ENCODE peak calls at places on chromosomes 3 and 15, in six cellular contexts. One of them, this sample, is unnamed.

GRCh38 chr3:62803276-62803675 is 71.9 kb downstream of the CADPS start:
- DNase-seq in SK-N-SH: no peak
- DNase-seq in OCI-LY7: peak; percentile 80
- DNase-seq in PC-3: no peak
- DNase-seq in mammary epithelial cell: no peak
- DNase-seq in GM23248: no peak
- DNase-seq in this sample: no peak

GRCh38 chr3:112128843-112129727 is 4.0 kb downstream of the GCSAM start:
- DNase-seq in SK-N-SH: no peak
- DNase-seq in OCI-LY7: peak; percentile 96
- DNase-seq in PC-3: peak; percentile 36
- DNase-seq in mammary epithelial cell: peak; percentile 68
- DNase-seq in GM23248: peak; percentile 47
- DNase-seq in this sample: peak; percentile 4

GRCh38 chr3:46851364-46852328 is 11.6 kb downstream of the MYL3 start:
- DNase-seq in SK-N-SH: no peak
- DNase-seq in OCI-LY7: no peak
- DNase-seq in PC-3: no peak
- DNase-seq in mammary epithelial cell: no peak
- DNase-seq in GM23248: no peak
- DNase-seq in this sample: no peak

GRCh38 chr3:133268772-133269171 is 131.1 kb upstream of the BFSP2 start:
- DNase-seq in SK-N-SH: peak; percentile 53
- DNase-seq in OCI-LY7: no peak
- DNase-seq in PC-3: no peak
- DNase-seq in mammary epithelial cell: no peak
- DNase-seq in GM23248: no peak
- DNase-seq in this sample: no peak

GRCh38 chr3:5138214-5138981 is 16.3 kb downstream of the ARL8B start:
- DNase-seq in SK-N-SH: no peak
- DNase-seq in OCI-LY7: no peak
- DNase-seq in PC-3: peak; percentile 62
- DNase-seq in mammary epithelial cell: no peak
- DNase-seq in GM23248: peak; percentile 61
- DNase-seq in this sample: peak; percentile 32

GRCh38 chr15:74793135-74794028 is 11.5 kb downstream of the CSK start:
- DNase-seq in SK-N-SH: no peak
- DNase-seq in OCI-LY7: peak; percentile 63
- DNase-seq in PC-3: no peak
- DNase-seq in mammary epithelial cell: no peak
- DNase-seq in GM23248: no peak
- DNase-seq in this sample: no peak

GRCh38 chr15:77867266-77868047 is 210.1 kb downstream of the TBC1D2B start:
- DNase-seq in SK-N-SH: no peak
- DNase-seq in OCI-LY7: no peak
- DNase-seq in PC-3: no peak
- DNase-seq in mammary epithelial cell: no peak
- DNase-seq in GM23248: no peak
- DNase-seq in this sample: no peak

GRCh38 chr15:36007699-36008098 is 461.7 kb upstream of the DPH6 start:
- DNase-seq in SK-N-SH: no peak
- DNase-seq in OCI-LY7: no peak
- DNase-seq in PC-3: no peak
- DNase-seq in mammary epithelial cell: no peak
- DNase-seq in GM23248: no peak
- DNase-seq in this sample: no peak

GRCh38 chr3:46668116-46668515 is 25.4 kb downstream of the ALS2CL start:
- DNase-seq in SK-N-SH: peak; percentile 6
- DNase-seq in OCI-LY7: no peak
- DNase-seq in PC-3: no peak
- DNase-seq in mammary epithelial cell: no peak
- DNase-seq in GM23248: no peak
- DNase-seq in this sample: no peak

GRCh38 chr3:172159962-172160538 is 120.7 kb downstream of the FNDC3B start:
- DNase-seq in SK-N-SH: no peak
- DNase-seq in OCI-LY7: no peak
- DNase-seq in PC-3: no peak
- DNase-seq in mammary epithelial cell: no peak
- DNase-seq in GM23248: peak; percentile 71
- DNase-seq in this sample: peak; percentile 49

GRCh38 chr3:127072971-127073851 is 90.3 kb downstream of the PLXNA1 start:
- DNase-seq in SK-N-SH: peak; percentile 80
- DNase-seq in OCI-LY7: no peak
- DNase-seq in PC-3: no peak
- DNase-seq in mammary epithelial cell: no peak
- DNase-seq in GM23248: no peak
- DNase-seq in this sample: no peak

GRCh38 chr3:13574083-13574797 is 25.3 kb downstream of the FBLN2 start:
- DNase-seq in SK-N-SH: peak; percentile 95
- DNase-seq in OCI-LY7: no peak
- DNase-seq in PC-3: no peak
- DNase-seq in mammary epithelial cell: no peak
- DNase-seq in GM23248: no peak
- DNase-seq in this sample: no peak

GRCh38 chr3:10377148-10377725 is 56.3 kb upstream of the SEC13 start:
- DNase-seq in SK-N-SH: no peak
- DNase-seq in OCI-LY7: no peak
- DNase-seq in PC-3: no peak
- DNase-seq in mammary epithelial cell: no peak
- DNase-seq in GM23248: no peak
- DNase-seq in this sample: no peak

GRCh38 chr15:100106732-100107131 is 235.0 kb downstream of the ADAMTS17 start:
- DNase-seq in SK-N-SH: peak; percentile 85
- DNase-seq in OCI-LY7: no peak
- DNase-seq in PC-3: no peak
- DNase-seq in mammary epithelial cell: no peak
- DNase-seq in GM23248: no peak
- DNase-seq in this sample: no peak

GRCh38 chr15:85527907-85528306 is 147.5 kb downstream of the AKAP13 start:
- DNase-seq in SK-N-SH: no peak
- DNase-seq in OCI-LY7: no peak
- DNase-seq in PC-3: no peak
- DNase-seq in mammary epithelial cell: peak; percentile 76
- DNase-seq in GM23248: peak; percentile 95
- DNase-seq in this sample: peak; percentile 80

GRCh38 chr15:52076889-52077781 is 35.4 kb downstream of the BCL2L10 start:
- DNase-seq in SK-N-SH: no peak
- DNase-seq in OCI-LY7: no peak
- DNase-seq in PC-3: peak; percentile 77
- DNase-seq in mammary epithelial cell: peak; percentile 99
- DNase-seq in GM23248: peak; percentile 88
- DNase-seq in this sample: peak; percentile 69

GRCh38 chr15:61556037-61556648 is 327.0 kb upstream of the RORA start:
- DNase-seq in SK-N-SH: no peak
- DNase-seq in OCI-LY7: no peak
- DNase-seq in PC-3: peak; percentile 75
- DNase-seq in mammary epithelial cell: peak; percentile 77
- DNase-seq in GM23248: peak; percentile 9
- DNase-seq in this sample: peak; percentile 78

GRCh38 chr3:58333206-58334012 is 717 bp downstream of the PXK start:
- DNase-seq in SK-N-SH: peak; percentile 68
- DNase-seq in OCI-LY7: peak; percentile 75
- DNase-seq in PC-3: peak; percentile 40
- DNase-seq in mammary epithelial cell: no peak
- DNase-seq in GM23248: peak; percentile 48
- DNase-seq in this sample: no peak

GRCh38 chr15:99006146-99006545 is 1.4 kb downstream of the PGPEP1L start:
- DNase-seq in SK-N-SH: no peak
- DNase-seq in OCI-LY7: no peak
- DNase-seq in PC-3: no peak
- DNase-seq in mammary epithelial cell: no peak
- DNase-seq in GM23248: no peak
- DNase-seq in this sample: no peak

GRCh38 chr15:101652783-101653430 is 726 bp upstream of the TM2D3 start:
- DNase-seq in SK-N-SH: no peak
- DNase-seq in OCI-LY7: no peak
- DNase-seq in PC-3: peak; percentile 43
- DNase-seq in mammary epithelial cell: peak; percentile 13
- DNase-seq in GM23248: peak; percentile 89
- DNase-seq in this sample: no peak

GRCh38 chr3:11845661-11846060 is 1.0 kb downstream of the TAMM41 start:
- DNase-seq in SK-N-SH: no peak
- DNase-seq in OCI-LY7: peak; percentile 41
- DNase-seq in PC-3: peak; percentile 21
- DNase-seq in mammary epithelial cell: no peak
- DNase-seq in GM23248: peak; percentile 8
- DNase-seq in this sample: no peak
- H2AFZ ChIP-seq in SK-N-SH: peak overlapping the region; percentile 94
- H2AFZ ChIP-seq in OCI-LY7: peak overlapping the region; percentile 47
- H2AFZ ChIP-seq in PC-3: peak overlapping the region; percentile 94
- H2AFZ ChIP-seq in mammary epithelial cell: peak overlapping the region; percentile 99
- H2AFZ ChIP-seq in GM23248: peak overlapping the region; percentile 97
- H2AFZ ChIP-seq in this sample: peak overlapping the region; percentile 98

DNA sequence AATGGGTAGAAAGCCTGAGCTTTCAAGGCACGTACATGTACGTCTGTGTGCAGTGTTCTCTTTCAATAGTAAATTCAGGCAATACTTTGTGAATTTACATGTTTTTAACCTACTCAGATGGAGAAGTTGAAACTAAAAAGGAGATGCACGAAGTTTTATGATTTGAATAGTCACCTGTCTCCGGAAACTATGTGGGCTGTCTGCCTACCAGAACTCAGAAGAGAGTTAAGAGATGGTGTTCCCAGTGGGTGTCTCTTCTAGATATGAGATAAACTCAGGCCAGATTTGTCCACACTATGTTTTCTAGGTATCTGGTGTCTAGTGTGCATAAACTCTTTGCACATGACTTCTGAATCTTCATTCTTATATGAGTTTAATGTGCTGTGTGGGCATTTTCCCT is 222.8 kb downstream of the FOXP1 start:
- DNase-seq in SK-N-SH: no peak
- DNase-seq in OCI-LY7: peak; percentile 43
- DNase-seq in PC-3: no peak
- DNase-seq in mammary epithelial cell: no peak
- DNase-seq in GM23248: no peak
- DNase-seq in this sample: no peak
- H3K4me3 ChIP-seq in SK-N-SH: no peak overlapping the region
- H3K4me3 ChIP-seq in OCI-LY7: no peak overlapping the region
- H3K4me3 ChIP-seq in PC-3: no peak overlapping the region
- H3K4me3 ChIP-seq in mammary epithelial cell: no peak overlapping the region
- H3K4me3 ChIP-seq in GM23248: no peak overlapping the region
- H3K4me3 ChIP-seq in this sample: no peak overlapping the region

GRCh38 chr3:50318615-50319014 is 3.9 kb downstream of the HYAL2 start:
- DNase-seq in SK-N-SH: no peak
- DNase-seq in OCI-LY7: no peak
- DNase-seq in PC-3: no peak
- DNase-seq in mammary epithelial cell: no peak
- DNase-seq in GM23248: no peak
- DNase-seq in this sample: no peak
- H3K4me2 ChIP-seq in SK-N-SH: no peak overlapping the region
- H3K4me2 ChIP-seq in OCI-LY7: peak overlapping the region; percentile 46
- H3K4me2 ChIP-seq in PC-3: peak overlapping the region; percentile 88
- H3K4me2 ChIP-seq in mammary epithelial cell: no peak overlapping the region
- H3K4me2 ChIP-seq in GM23248: no peak overlapping the region
- H3K4me2 ChIP-seq in this sample: peak overlapping the region; percentile 93

GRCh38 chr3:30141178-30141581 is 465.2 kb upstream of the TGFBR2 start:
- DNase-seq in SK-N-SH: peak; percentile 26
- DNase-seq in OCI-LY7: no peak
- DNase-seq in PC-3: no peak
- DNase-seq in mammary epithelial cell: no peak
- DNase-seq in GM23248: no peak
- DNase-seq in this sample: peak; percentile 28
- H2AFZ ChIP-seq in SK-N-SH: no peak overlapping the region
- H2AFZ ChIP-seq in OCI-LY7: no peak overlapping the region
- H2AFZ ChIP-seq in PC-3: no peak overlapping the region
- H2AFZ ChIP-seq in mammary epithelial cell: no peak overlapping the region
- H2AFZ ChIP-seq in GM23248: no peak overlapping the region
- H2AFZ ChIP-seq in this sample: no peak overlapping the region

DNA sequence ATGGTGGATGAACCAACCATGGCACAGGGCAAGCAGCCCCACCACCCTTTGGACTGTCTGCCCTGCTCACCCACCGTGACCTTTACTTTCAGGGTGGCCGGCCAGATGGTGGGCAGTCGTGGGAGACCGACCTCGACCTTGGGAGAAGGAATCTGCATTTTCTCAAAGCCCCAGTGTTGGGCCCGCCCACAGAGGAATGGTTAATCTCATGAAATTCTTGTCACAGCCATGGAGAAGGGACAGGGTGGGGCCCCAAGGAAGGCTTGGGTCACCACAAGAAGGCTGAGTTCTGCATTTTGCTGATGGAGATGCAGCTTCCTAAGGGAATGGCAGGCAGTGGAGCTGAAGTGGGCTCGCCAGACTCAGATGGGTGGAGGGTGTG is 2.9 kb downstream of the PLXND1 start:
- DNase-seq in SK-N-SH: no peak
- DNase-seq in OCI-LY7: no peak
- DNase-seq in PC-3: no peak
- DNase-seq in mammary epithelial cell: no peak
- DNase-seq in GM23248: peak; percentile 55
- DNase-seq in this sample: no peak
- H3K4me3 ChIP-seq in SK-N-SH: no peak overlapping the region
- H3K4me3 ChIP-seq in OCI-LY7: no peak overlapping the region
- H3K4me3 ChIP-seq in PC-3: no peak overlapping the region
- H3K4me3 ChIP-seq in mammary epithelial cell: no peak overlapping the region
- H3K4me3 ChIP-seq in GM23248: peak overlapping the region; percentile 72
- H3K4me3 ChIP-seq in this sample: peak overlapping the region; percentile 67

DNA sequence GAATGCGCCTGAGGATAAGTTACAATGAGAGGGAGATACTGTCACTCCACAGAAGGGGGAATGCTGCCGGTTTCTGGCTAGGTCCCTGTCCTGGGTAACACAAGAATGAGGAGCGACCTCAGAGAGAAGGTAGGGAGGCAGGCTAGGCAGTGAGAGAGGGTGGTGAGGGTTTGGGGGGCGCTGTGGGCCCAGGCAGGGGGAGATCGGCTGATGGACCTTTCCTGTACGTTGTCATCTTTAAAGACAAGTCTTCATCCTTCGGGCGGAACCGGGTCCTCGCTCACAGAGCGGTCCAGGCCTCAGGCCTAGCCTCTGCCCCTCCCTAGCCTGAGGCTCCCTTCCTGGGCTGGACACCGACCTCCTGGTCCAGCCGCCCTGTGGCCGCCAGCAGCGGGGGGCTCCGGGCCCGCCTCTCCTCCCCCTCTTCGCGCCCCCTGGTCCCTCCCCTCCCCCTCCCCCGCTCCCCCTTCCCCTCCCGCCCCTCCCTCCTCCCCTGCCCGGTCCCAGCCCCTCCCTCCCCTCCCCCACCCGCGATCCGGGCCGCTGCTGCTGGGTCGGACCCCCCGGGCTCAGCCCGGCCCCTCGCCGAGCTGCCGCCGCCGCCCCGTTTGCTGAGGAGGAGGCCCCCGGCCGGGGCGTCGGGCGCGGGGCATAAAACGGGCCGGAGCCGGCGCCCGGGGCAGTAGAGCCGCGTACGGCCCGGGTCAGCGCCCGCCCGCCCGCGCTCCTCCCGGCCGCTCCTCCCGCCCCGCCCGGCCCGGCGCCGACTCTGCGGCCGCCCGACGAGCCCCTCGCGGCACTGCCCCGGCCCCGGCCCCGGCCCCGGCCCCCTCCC is at the start of gene CHRD:
- DNase-seq in SK-N-SH: no peak
- DNase-seq in OCI-LY7: no peak
- DNase-seq in PC-3: no peak
- DNase-seq in mammary epithelial cell: no peak
- DNase-seq in GM23248: no peak
- DNase-seq in this sample: no peak
- H3K4me2 ChIP-seq in SK-N-SH: peak within 1 kb of the TSS; percentile 71
- H3K4me2 ChIP-seq in OCI-LY7: no peak within 1 kb of the TSS
- H3K4me2 ChIP-seq in PC-3: peak within 1 kb of the TSS; percentile 70
- H3K4me2 ChIP-seq in mammary epithelial cell: peak within 1 kb of the TSS; percentile 78
- H3K4me2 ChIP-seq in GM23248: peak within 1 kb of the TSS; percentile 80
- H3K4me2 ChIP-seq in this sample: peak within 1 kb of the TSS; percentile 82

This sample was measured in astrocyte.